ENCODE peak calls at places on chromosomes 13 and 19, in ten cellular contexts. Z is effector CD4-positive, alpha-beta T cell; V is WTC11; U is naive thymus-derived CD8-positive, alpha-beta T cell; R is iPS-NIHi11; H is NCI-H460; X is naive thymus-derived CD4-positive, alpha-beta T cell; J is D341Med; P is stimulated activated CD4-positive, alpha-beta T cell treated with anti-CD3 and anti-CD28 coated beads, Interleukin-2, amount 100 ng/mL, for 48 hours; I is stimulated activated CD8-positive, alpha-beta memory T cell treated with anti-CD3 and anti-CD28 coated beads, Interleukin-4, amount 100 ng/mL, for 1 hour. Y is an unnamed sample.
A peak's percentile ranks its signal among the peaks of the same experiment; 100 is the strongest.

GRCh38 chr13:103539265-103539664 is 473.0 kb upstream of the SLC10A2 start:
- DNase-seq in Z (no peak), V (peak; percentile 18), U (no peak), R (peak; percentile 23), H (no peak), X (no peak), J (peak; percentile 26), P (no peak), I (no peak), Y (no peak)

GRCh38 chr13:52414963-52415362 is 9.0 kb upstream of the THSD1 start:
- DNase-seq in Z (no peak), V (no peak), U (no peak), R (no peak), H (no peak), X (no peak), J (no peak), P (no peak), I (no peak), Y (no peak)

GRCh38 chr19:48745208-48745995 is 1.3 kb downstream of the IZUMO1 start:
- DNase-seq in Z (peak; percentile 45), V (peak; percentile 70), U (no peak), R (peak; percentile 65), H (peak; percentile 35), X (peak; percentile 62), J (peak; percentile 79), P (peak; percentile 49), I (no peak), Y (peak; percentile 77)

GRCh38 chr13:109389892-109390345 is 396.5 kb downstream of the IRS2 start:
- DNase-seq in Z (no peak), V (no peak), U (no peak), R (no peak), H (peak; percentile 27), X (no peak), J (no peak), P (no peak), I (no peak), Y (no peak)

GRCh38 chr19:29837448-29837961 is 25.7 kb downstream of the CCNE1 start:
- DNase-seq in Z (peak; percentile 28), V (no peak), U (peak; percentile 51), R (no peak), H (no peak), X (peak; percentile 76), J (no peak), P (peak; percentile 42), I (no peak), Y (peak; percentile 82)

GRCh38 chr13:80988752-80989151 is 647.8 kb upstream of the SPRY2 start:
- DNase-seq in Z (no peak), V (no peak), U (no peak), R (no peak), H (no peak), X (no peak), J (no peak), P (no peak), I (no peak), Y (no peak)

GRCh38 chr13:78431328-78431727 is 172.0 kb downstream of the POU4F1 start:
- DNase-seq in Z (no peak), V (no peak), U (no peak), R (no peak), H (no peak), X (no peak), J (no peak), P (no peak), I (no peak), Y (no peak)

GRCh38 chr19:29413435-29413834 is 112.4 kb upstream of the VSTM2B start:
- DNase-seq in Z (no peak), V (no peak), U (no peak), R (no peak), H (no peak), X (no peak), J (no peak), P (no peak), I (no peak), Y (no peak)

GRCh38 chr19:29372921-29373797 is 152.6 kb upstream of the VSTM2B start:
- DNase-seq in Z (no peak), V (no peak), U (no peak), R (no peak), H (no peak), X (no peak), J (peak; percentile 5), P (no peak), I (no peak), Y (peak; percentile 3)

GRCh38 chr13:72221276-72221962 is 354.4 kb upstream of the DACH1 start:
- DNase-seq in Z (no peak), V (peak; percentile 82), U (no peak), R (peak; percentile 81), H (peak; percentile 20), X (no peak), J (peak; percentile 75), P (no peak), I (no peak), Y (peak; percentile 3)

GRCh38 chr19:8441725-8442544 is 2.8 kb upstream of the HNRNPM start:
- DNase-seq in Z (no peak), V (peak; percentile 44), U (no peak), R (peak; percentile 37), H (no peak), X (no peak), J (no peak), P (no peak), I (no peak), Y (no peak)

GRCh38 chr19:41740415-41741243 is 14.7 kb upstream of the CEACAM6 start:
- DNase-seq in Z (no peak), V (no peak), U (no peak), R (no peak), H (no peak), X (no peak), J (no peak), P (no peak), I (no peak), Y (no peak)

GRCh38 chr19:1261863-1262686 is 7.1 kb upstream of the CIRBP start:
- DNase-seq in Z (peak; percentile 47), V (no peak), U (peak; percentile 61), R (no peak), H (no peak), X (no peak), J (no peak), P (no peak), I (no peak), Y (no peak)

GRCh38 chr13:98142427-98143156 is at the start of gene FARP1:
- DNase-seq in Z (no peak), V (peak; percentile 79), U (no peak), R (peak; percentile 91), H (peak; percentile 33), X (peak; percentile 10), J (peak; percentile 92), P (peak; percentile 20), I (no peak), Y (peak; percentile 77)

GRCh38 chr13:24165746-24166145 is 5.2 kb downstream of the SPATA13 start:
- DNase-seq in Z (no peak), V (no peak), U (no peak), R (no peak), H (no peak), X (no peak), J (no peak), P (no peak), I (no peak), Y (no peak)

GRCh38 chr19:16381756-16382401 is 57.3 kb downstream of the KLF2 start:
- DNase-seq in Z (no peak), V (no peak), U (no peak), R (no peak), H (no peak), X (no peak), J (no peak), P (no peak), I (no peak), Y (no peak)

GRCh38 chr13:36344173-36344572 is 2.0 kb downstream of the SPART start:
- DNase-seq in Z (no peak), V (no peak), U (no peak), R (no peak), H (peak; percentile 61), X (no peak), J (no peak), P (no peak), I (no peak), Y (no peak)

GRCh38 chr13:35954207-35954560 is 177.0 kb downstream of the DCLK1 start:
- DNase-seq in Z (no peak), V (no peak), U (no peak), R (no peak), H (no peak), X (no peak), J (no peak), P (no peak), I (no peak), Y (no peak)

GRCh38 chr13:109788372-109789195 is 2.2 kb upstream of the IRS2 start:
- DNase-seq in Z (no peak), V (no peak), U (no peak), R (no peak), H (no peak), X (peak; percentile 27), J (no peak), P (no peak), I (no peak), Y (no peak)

GRCh38 chr13:23921451-23921888 is 24.2 kb upstream of the C1QTNF9B start:
- DNase-seq in Z (no peak), V (peak; percentile 53), U (no peak), R (peak; percentile 58), H (peak; percentile 32), X (no peak), J (no peak), P (peak; percentile 10), I (no peak), Y (no peak)

GRCh38 chr13:95335667-95336066 is 34.4 kb upstream of the ABCC4 start:
- DNase-seq in Z (no peak), V (no peak), U (no peak), R (no peak), H (no peak), X (no peak), J (no peak), P (no peak), I (no peak), Y (no peak)

GRCh38 chr19:16325161-16325527 is 518 bp downstream of the KLF2 start:
- DNase-seq in Z (peak; percentile 40), V (peak; percentile 54), U (peak; percentile 39), R (peak; percentile 61), H (no peak), X (peak; percentile 61), J (peak; percentile 67), P (no peak), I (no peak), Y (peak; percentile 54)

GRCh38 chr13:25659091-25659502 is 287.3 kb downstream of the ATP8A2 start:
- DNase-seq in Z (no peak), V (no peak), U (no peak), R (no peak), H (no peak), X (no peak), J (no peak), P (no peak), I (no peak), Y (no peak)

GRCh38 chr13:54836273-54836672 is 1807.7 kb downstream of the OLFM4 start:
- DNase-seq in Z (no peak), V (no peak), U (no peak), R (no peak), H (no peak), X (no peak), J (no peak), P (no peak), I (no peak), Y (no peak)

GRCh38 chr13:32538234-32538620 is 368 bp downstream of the N4BP2L2 start:
- DNase-seq in Z (no peak), V (peak; percentile 14), U (no peak), R (no peak), H (peak; percentile 3), X (no peak), J (peak; percentile 51), P (no peak), I (no peak), Y (peak; percentile 64)

GRCh38 chr13:59468396-59468795 is 695.3 kb downstream of the DIAPH3 start:
- DNase-seq in Z (no peak), V (no peak), U (no peak), R (no peak), H (no peak), X (no peak), J (no peak), P (no peak), I (no peak), Y (no peak)

GRCh38 chr13:75120071-75120470 is 361.9 kb downstream of the TBC1D4 start:
- DNase-seq in Z (no peak), V (no peak), U (no peak), R (no peak), H (no peak), X (no peak), J (no peak), P (no peak), I (no peak), Y (no peak)

GRCh38 chr13:52850396-52851152 is 2.1 kb upstream of the PCDH8 start:
- DNase-seq in Z (no peak), V (peak; percentile 94), U (no peak), R (peak; percentile 85), H (peak; percentile 44), X (peak; percentile 11), J (peak; percentile 64), P (no peak), I (no peak), Y (peak; percentile 84)